ENCODE peak calls at places on chromosome 6, in four cellular contexts. One of them, this sample, is unnamed.

GRCh38 chr6:70028246-70028645 is 161.9 kb downstream of the COL19A1 start:
- DNase-seq in substantia nigra: no peak
- DNase-seq in astrocyte: no peak
- DNase-seq in psoas muscle: no peak
- DNase-seq in this sample: no peak

GRCh38 chr6:56507517-56507916 is 135.2 kb downstream of the DST start:
- DNase-seq in substantia nigra: no peak
- DNase-seq in astrocyte: no peak
- DNase-seq in psoas muscle: no peak
- DNase-seq in this sample: no peak

GRCh38 chr6:168231393-168231957 is 88.1 kb downstream of the DACT2 start:
- DNase-seq in substantia nigra: no peak
- DNase-seq in astrocyte: no peak
- DNase-seq in psoas muscle: no peak
- DNase-seq in this sample: no peak

GRCh38 chr6:27545271-27546046 is 72.6 kb upstream of the ZNF184 start:
- DNase-seq in substantia nigra: no peak
- DNase-seq in astrocyte: peak; percentile 73
- DNase-seq in psoas muscle: no peak
- DNase-seq in this sample: no peak

GRCh38 chr6:144064831-144065668 is 30.3 kb downstream of the SF3B5 start:
- DNase-seq in substantia nigra: no peak
- DNase-seq in astrocyte: no peak
- DNase-seq in psoas muscle: no peak
- DNase-seq in this sample: no peak

GRCh38 chr6:128725271-128726233 is 157.4 kb upstream of the LAMA2 start:
- DNase-seq in substantia nigra: no peak
- DNase-seq in astrocyte: peak; percentile 37
- DNase-seq in psoas muscle: no peak
- DNase-seq in this sample: no peak

GRCh38 chr6:114342826-114343781 is at the start of gene HS3ST5:
- DNase-seq in substantia nigra: peak; percentile 59
- DNase-seq in astrocyte: peak; percentile 10
- DNase-seq in psoas muscle: peak; percentile 25
- DNase-seq in this sample: peak; percentile 61

GRCh38 chr6:170462366-170463020 is 90.6 kb downstream of the PSMB1 start:
- DNase-seq in substantia nigra: no peak
- DNase-seq in astrocyte: no peak
- DNase-seq in psoas muscle: no peak
- DNase-seq in this sample: no peak

GRCh38 chr6:128541261-128541660 is 20.9 kb upstream of the PTPRK start:
- DNase-seq in substantia nigra: no peak
- DNase-seq in astrocyte: no peak
- DNase-seq in psoas muscle: no peak
- DNase-seq in this sample: no peak

GRCh38 chr6:106159531-106159940 is 73.4 kb downstream of the PRDM1 start:
- DNase-seq in substantia nigra: no peak
- DNase-seq in astrocyte: peak; percentile 98
- DNase-seq in psoas muscle: no peak
- DNase-seq in this sample: no peak
- H3K27ac ChIP-seq in substantia nigra: no peak overlapping the region
- H3K27ac ChIP-seq in astrocyte: peak overlapping the region; percentile 84
- H3K27ac ChIP-seq in psoas muscle: no peak overlapping the region
- H3K27ac ChIP-seq in this sample: no peak overlapping the region

GRCh38 chr6:11200356-11200755 is 32.1 kb downstream of the NEDD9 start:
- DNase-seq in substantia nigra: no peak
- DNase-seq in astrocyte: peak; percentile 26
- DNase-seq in psoas muscle: no peak
- DNase-seq in this sample: no peak
- H3K27ac ChIP-seq in substantia nigra: no peak overlapping the region
- H3K27ac ChIP-seq in astrocyte: peak overlapping the region; percentile 74
- H3K27ac ChIP-seq in psoas muscle: no peak overlapping the region
- H3K27ac ChIP-seq in this sample: no peak overlapping the region

GRCh38 chr6:6384520-6384919 is 64.1 kb upstream of the F13A1 start:
- DNase-seq in substantia nigra: no peak
- DNase-seq in astrocyte: no peak
- DNase-seq in psoas muscle: no peak
- DNase-seq in this sample: no peak

GRCh38 chr6:6390849-6391602 is 70.6 kb upstream of the F13A1 start:
- DNase-seq in substantia nigra: no peak
- DNase-seq in astrocyte: no peak
- DNase-seq in psoas muscle: no peak
- DNase-seq in this sample: peak; percentile 23

DNA sequence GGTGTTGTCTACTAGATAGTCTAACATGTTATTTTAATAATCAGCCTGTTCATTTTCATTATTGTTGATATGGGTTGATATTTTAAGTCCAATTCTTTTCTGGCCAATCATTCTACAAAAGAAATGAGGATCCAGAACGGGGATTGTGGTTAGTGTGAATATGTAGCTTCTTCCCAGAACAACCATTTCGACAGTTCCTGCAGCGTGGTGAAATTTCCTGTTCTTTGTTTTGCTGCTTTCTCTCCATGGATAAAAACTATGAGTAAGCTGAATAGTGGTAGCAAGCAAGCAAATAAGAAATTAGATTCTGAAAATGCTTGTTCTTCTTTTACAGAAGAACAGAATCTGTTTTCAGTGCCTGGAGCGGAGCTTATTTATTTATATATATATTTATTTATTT is 65.5 kb upstream of the F13A1 start:
- DNase-seq in substantia nigra: no peak
- DNase-seq in astrocyte: no peak
- DNase-seq in psoas muscle: no peak
- DNase-seq in this sample: no peak
- H3K27ac ChIP-seq in substantia nigra: no peak overlapping the region
- H3K27ac ChIP-seq in astrocyte: no peak overlapping the region
- H3K27ac ChIP-seq in psoas muscle: no peak overlapping the region
- H3K27ac ChIP-seq in this sample: no peak overlapping the region

GRCh38 chr6:5781966-5782556 is 224.7 kb downstream of the NRN1 start:
- DNase-seq in substantia nigra: no peak
- DNase-seq in astrocyte: no peak
- DNase-seq in psoas muscle: no peak
- DNase-seq in this sample: no peak
- H3K27ac ChIP-seq in substantia nigra: no peak overlapping the region
- H3K27ac ChIP-seq in astrocyte: no peak overlapping the region
- H3K27ac ChIP-seq in psoas muscle: no peak overlapping the region
- H3K27ac ChIP-seq in this sample: no peak overlapping the region

GRCh38 chr6:47924001-47924400 is 142.2 kb downstream of the OPN5 start:
- DNase-seq in substantia nigra: no peak
- DNase-seq in astrocyte: no peak
- DNase-seq in psoas muscle: no peak
- DNase-seq in this sample: no peak

GRCh38 chr6:47919875-47920274 is 138.0 kb downstream of the OPN5 start:
- DNase-seq in substantia nigra: no peak
- DNase-seq in astrocyte: no peak
- DNase-seq in psoas muscle: no peak
- DNase-seq in this sample: no peak

GRCh38 chr6:47917202-47917601 is 135.4 kb downstream of the OPN5 start:
- DNase-seq in substantia nigra: no peak
- DNase-seq in astrocyte: no peak
- DNase-seq in psoas muscle: no peak
- DNase-seq in this sample: no peak

DNA sequence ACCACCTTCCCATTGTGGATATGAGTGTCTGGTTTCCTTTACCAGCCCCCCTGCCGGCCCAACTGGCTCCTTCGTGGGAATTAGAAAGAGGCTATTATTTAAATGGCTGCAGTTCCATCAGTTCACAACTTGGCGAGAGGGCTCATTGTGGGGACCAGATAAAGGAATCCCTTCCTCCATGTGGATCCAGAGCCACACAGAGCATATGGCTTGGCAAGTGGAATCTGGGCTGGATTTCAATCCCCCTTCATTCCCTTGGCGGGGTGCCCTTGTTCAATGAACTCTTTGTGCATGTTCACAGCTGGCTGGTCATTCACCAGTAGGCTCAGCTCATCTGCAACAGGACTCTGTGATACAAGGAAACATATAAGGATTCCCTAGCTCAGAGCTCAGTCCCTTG is 140.6 kb downstream of the OPN5 start:
- DNase-seq in substantia nigra: peak; percentile 49
- DNase-seq in astrocyte: peak; percentile 6
- DNase-seq in psoas muscle: no peak
- DNase-seq in this sample: peak; percentile 5
- H3K27ac ChIP-seq in substantia nigra: no peak overlapping the region
- H3K27ac ChIP-seq in astrocyte: no peak overlapping the region
- H3K27ac ChIP-seq in psoas muscle: no peak overlapping the region
- H3K27ac ChIP-seq in this sample: no peak overlapping the region

GRCh38 chr6:44072959-44073611 is 54.2 kb downstream of the MRPL14 start:
- DNase-seq in substantia nigra: no peak
- DNase-seq in astrocyte: peak; percentile 57
- DNase-seq in psoas muscle: peak; percentile 85
- DNase-seq in this sample: no peak
- H3K27ac ChIP-seq in substantia nigra: peak overlapping the region; percentile 59
- H3K27ac ChIP-seq in astrocyte: peak overlapping the region; percentile 81
- H3K27ac ChIP-seq in psoas muscle: peak overlapping the region; percentile 90
- H3K27ac ChIP-seq in this sample: no peak overlapping the region